ENCODE peak calls at places on chromosomes 6 and 20, in five cellular contexts. O is pancreas, Z is astrocyte of the spinal cord, M is heart left ventricle, B is WERI-Rb-1. H is an unnamed sample.

GRCh38 chr6:6760054-6760453 is 171.5 kb downstream of the LY86 start:
- DNase-seq in O (no peak), Z (no peak), M (no peak), B (peak), H (no peak)

GRCh38 chr6:109236140-109237081 is 141.1 kb downstream of the CEP57L1 start:
- DNase-seq in O (peak), Z (no peak), M (no peak), B (peak), H (no peak)

GRCh38 chr6:79421001-79421411 is 116.2 kb downstream of the LCA5 start:
- DNase-seq in O (no peak), Z (peak), M (no peak), B (no peak), H (no peak)

GRCh38 chr20:39825950-39826349 is 863.1 kb downstream of the MAFB start:
- DNase-seq in O (no peak), Z (peak), M (no peak), B (no peak), H (no peak)

GRCh38 chr6:149060985-149061760 is 256.3 kb upstream of the TAB2 start:
- DNase-seq in O (peak), Z (peak), M (no peak), B (no peak), H (no peak)

GRCh38 chr6:104606361-104606760 is 253.4 kb downstream of the HACE1 start:
- DNase-seq in O (no peak), Z (no peak), M (no peak), B (no peak), H (no peak)

GRCh38 chr6:116220172-116220571 is 33.7 kb downstream of the TSPYL4 start:
- DNase-seq in O (no peak), Z (peak), M (no peak), B (no peak), H (no peak)

GRCh38 chr6:154202334-154202733 is 154.3 kb downstream of the IPCEF1 start:
- DNase-seq in O (no peak), Z (no peak), M (no peak), B (no peak), H (no peak)

GRCh38 chr6:148657053-148657452 is 89.8 kb upstream of the UST start:
- DNase-seq in O (no peak), Z (no peak), M (no peak), B (no peak), H (no peak)

GRCh38 chr6:40399888-40400468 is 187.2 kb downstream of the LRFN2 start:
- DNase-seq in O (no peak), Z (no peak), M (no peak), B (no peak), H (peak)

GRCh38 chr6:154277578-154278128 is 79.0 kb downstream of the IPCEF1 start:
- DNase-seq in O (no peak), Z (no peak), M (no peak), B (no peak), H (no peak)

GRCh38 chr20:40087496-40087895 is 601.5 kb downstream of the MAFB start:
- DNase-seq in O (no peak), Z (no peak), M (no peak), B (no peak), H (no peak)

GRCh38 chr6:107196143-107196542 is 80.8 kb upstream of the BEND3 start:
- DNase-seq in O (no peak), Z (no peak), M (no peak), B (no peak), H (no peak)

GRCh38 chr20:48690888-48691287 is 136.9 kb downstream of the PREX1 start:
- DNase-seq in O (no peak), Z (no peak), M (no peak), B (no peak), H (no peak)

GRCh38 chr6:45710304-45710821 is 305.3 kb downstream of the CLIC5 start:
- DNase-seq in O (no peak), Z (peak), M (no peak), B (no peak), H (no peak)

GRCh38 chr6:101011165-101011564 is 130.0 kb upstream of the ASCC3 start:
- DNase-seq in O (no peak), Z (no peak), M (no peak), B (no peak), H (no peak)

GRCh38 chr6:19382676-19383075 is 454.5 kb upstream of the ID4 start:
- DNase-seq in O (no peak), Z (no peak), M (no peak), B (no peak), H (peak)

DNA sequence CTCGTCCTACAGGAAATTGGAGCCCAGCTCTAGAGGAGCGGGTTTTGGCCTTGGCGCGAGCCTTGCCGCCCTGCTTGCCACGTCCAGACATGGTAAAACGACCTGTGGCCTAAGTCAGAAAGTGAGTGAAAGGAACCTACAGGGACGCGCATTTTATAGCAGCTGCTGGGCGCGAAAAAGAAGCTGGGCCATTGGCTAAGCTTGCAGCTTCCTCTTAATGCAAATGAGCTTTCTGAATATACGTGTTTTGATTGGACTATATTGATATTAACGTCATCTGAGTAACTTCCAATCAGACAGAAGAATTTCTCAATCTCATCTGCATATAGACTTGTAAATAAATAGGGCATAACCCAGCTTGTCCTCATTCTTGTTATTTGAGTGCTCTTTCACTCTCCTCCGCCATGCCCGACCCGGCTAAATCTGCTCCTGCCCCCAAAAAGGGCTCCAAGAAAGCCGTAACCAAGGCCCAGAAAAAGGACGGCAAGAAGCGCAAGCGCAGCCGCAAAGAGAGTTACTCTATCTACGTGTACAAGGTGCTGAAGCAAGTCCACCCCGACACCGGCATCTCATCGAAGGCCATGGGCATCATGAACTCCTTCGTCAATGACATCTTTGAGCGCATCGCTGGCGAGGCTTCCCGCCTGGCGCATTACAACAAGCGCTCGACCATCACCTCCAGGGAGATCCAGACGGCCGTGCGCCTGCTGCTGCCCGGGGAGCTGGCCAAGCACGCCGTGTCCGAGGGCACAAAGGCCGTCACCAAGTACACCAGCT is 18.9 kb downstream of the OR2B2 start:
- DNase-seq in O (peak), Z (peak), M (peak), B (peak), H (peak)
- TF ChIP-seq CTCF in O (no peak), Z (no peak), M (no peak), B (no peak), H (no peak)

GRCh38 chr6:4788953-4789584 is 12.9 kb downstream of the CDYL start:
- DNase-seq in O (no peak), Z (no peak), M (no peak), B (no peak), H (no peak)
- TF ChIP-seq CTCF in O (no peak), Z (no peak), M (no peak), B (peak), H (no peak)

GRCh38 chr20:33076662-33077398 is 2.6 kb upstream of the BPIFB4 start:
- DNase-seq in O (no peak), Z (no peak), M (no peak), B (peak), H (no peak)
- TF ChIP-seq CTCF in O (no peak), Z (peak), M (peak), B (peak), H (no peak)

DNA sequence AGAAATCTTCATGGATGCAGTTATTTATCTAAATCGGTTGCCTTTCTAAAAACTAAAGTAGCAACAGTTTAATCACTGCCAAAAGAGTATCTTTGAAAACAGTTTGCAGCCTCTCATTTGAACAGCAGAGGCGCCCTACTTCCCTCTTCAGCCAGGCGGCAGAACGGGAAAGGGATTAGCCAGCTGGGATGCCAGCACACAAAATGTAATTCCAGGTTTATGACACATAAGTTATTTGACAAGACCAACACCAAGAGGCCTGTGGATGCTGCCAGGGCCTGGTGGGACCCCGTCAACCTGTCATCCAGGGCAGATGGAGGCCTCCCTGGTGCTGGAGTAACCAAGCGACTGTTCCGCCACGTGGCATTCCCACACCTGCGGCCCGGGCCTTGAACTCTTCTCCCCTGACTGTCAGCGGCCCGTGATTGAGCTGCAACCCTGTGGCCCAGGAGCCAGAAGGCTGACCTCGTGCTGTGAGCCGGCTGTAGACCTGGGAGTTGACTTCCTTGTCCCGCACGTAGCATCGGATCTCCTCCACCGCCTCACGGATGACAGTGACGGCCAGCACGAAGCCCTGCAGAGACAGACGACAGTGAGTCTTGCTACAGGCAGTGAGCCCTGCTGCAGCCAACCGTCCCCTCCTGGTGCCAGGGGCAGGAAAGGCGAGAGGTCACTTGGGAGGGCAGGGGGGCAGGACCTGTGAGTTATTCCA is 55.5 kb downstream of the ATP9A start:
- DNase-seq in O (peak), Z (peak), M (no peak), B (peak), H (no peak)
- TF ChIP-seq CTCF in O (no peak), Z (peak), M (peak), B (peak), H (no peak)